ENCODE peak calls at places on chromosome 21, in eight cellular contexts. B is NCI-H146, Q is EH, C is GM04504, S is GM23338, W is GM12891, F is psoas muscle, H is T-helper 1 cell. L is an unnamed sample.

GRCh38 chr21:33916200-33916567 is 580 bp upstream of the ATP5PO start:
- DNase-seq in B (no peak), Q (no peak), C (no peak), S (no peak), W (no peak), F (no peak), H (no peak), L (no peak)

GRCh38 chr21:42621828-42622199 is 31.6 kb upstream of the PDE9A start:
- DNase-seq in B (no peak), Q (no peak), C (no peak), S (no peak), W (no peak), F (no peak), H (no peak), L (no peak)

GRCh38 chr21:32569261-32570230 is 15.8 kb downstream of the TCP10L start:
- DNase-seq in B (peak), Q (peak), C (peak), S (peak), W (peak), F (peak), H (peak), L (peak)

GRCh38 chr21:41692216-41692615 is 74.6 kb downstream of the RIPK4 start:
- DNase-seq in B (no peak), Q (no peak), C (no peak), S (no peak), W (no peak), F (no peak), H (no peak), L (no peak)

GRCh38 chr21:32826317-32827167 is 55.0 kb upstream of the PAXBP1 start:
- DNase-seq in B (peak), Q (peak), C (peak), S (peak), W (peak), F (no peak), H (no peak), L (peak)

GRCh38 chr21:42572906-42573495 is 59.3 kb downstream of the SLC37A1 start:
- DNase-seq in B (no peak), Q (no peak), C (no peak), S (no peak), W (no peak), F (peak), H (no peak), L (no peak)

GRCh38 chr21:45167796-45168222 is 93.4 kb downstream of the ADARB1 start:
- DNase-seq in B (no peak), Q (peak), C (peak), S (no peak), W (no peak), F (no peak), H (no peak), L (no peak)

GRCh38 chr21:17658931-17659330 is 46.2 kb upstream of the BTG3 start:
- DNase-seq in B (no peak), Q (no peak), C (no peak), S (no peak), W (no peak), F (no peak), H (no peak), L (no peak)

GRCh38 chr21:38511662-38512243 is 13.5 kb upstream of the ERG start:
- DNase-seq in B (no peak), Q (no peak), C (no peak), S (no peak), W (no peak), F (no peak), H (no peak), L (no peak)

GRCh38 chr21:38806942-38807284 is 1.2 kb downstream of the ETS2 start:
- DNase-seq in B (peak), Q (peak), C (no peak), S (no peak), W (no peak), F (no peak), H (no peak), L (peak)

GRCh38 chr21:32184059-32184458 is 94.8 kb downstream of the MIS18A start:
- DNase-seq in B (peak), Q (no peak), C (no peak), S (no peak), W (no peak), F (no peak), H (no peak), L (no peak)

GRCh38 chr21:25898671-25899070 is 163.9 kb downstream of the GABPA start:
- DNase-seq in B (no peak), Q (peak), C (no peak), S (no peak), W (no peak), F (no peak), H (no peak), L (peak)

GRCh38 chr21:24224411-24224810 is 1382.9 kb downstream of the MRPL39 start:
- DNase-seq in B (no peak), Q (no peak), C (no peak), S (no peak), W (no peak), F (no peak), H (no peak), L (no peak)

GRCh38 chr21:40929833-40930232 is 82.9 kb upstream of the DSCAM start:
- DNase-seq in B (no peak), Q (no peak), C (no peak), S (no peak), W (no peak), F (no peak), H (no peak), L (no peak)

GRCh38 chr21:16241021-16241420 is 511.2 kb downstream of the USP25 start:
- DNase-seq in B (no peak), Q (no peak), C (no peak), S (no peak), W (no peak), F (no peak), H (no peak), L (no peak)

GRCh38 chr21:30216041-30216723 is at the start of gene CLDN8:
- DNase-seq in B (no peak), Q (no peak), C (no peak), S (no peak), W (no peak), F (no peak), H (no peak), L (no peak)

GRCh38 chr21:41923641-41924342 is 30.0 kb downstream of the C2CD2 start:
- DNase-seq in B (peak), Q (peak), C (no peak), S (no peak), W (no peak), F (no peak), H (no peak), L (no peak)

GRCh38 chr21:35399706-35400105 is 350.6 kb upstream of the RUNX1 start:
- DNase-seq in B (no peak), Q (no peak), C (no peak), S (no peak), W (no peak), F (no peak), H (no peak), L (no peak)

GRCh38 chr21:25385912-25386474 is 221.3 kb downstream of the MRPL39 start:
- DNase-seq in B (peak), Q (peak), C (peak), S (peak), W (no peak), F (no peak), H (no peak), L (peak)

GRCh38 chr21:46057111-46057709 is 40.7 kb upstream of the COL6A2 start:
- DNase-seq in B (no peak), Q (no peak), C (no peak), S (no peak), W (no peak), F (peak), H (no peak), L (no peak)

GRCh38 chr21:42324896-42325295 is 9.7 kb upstream of the TFF3 start:
- DNase-seq in B (no peak), Q (no peak), C (no peak), S (no peak), W (no peak), F (no peak), H (no peak), L (no peak)

GRCh38 chr21:27379381-27379780 is 412.5 kb upstream of the ADAMTS5 start:
- DNase-seq in B (no peak), Q (no peak), C (no peak), S (no peak), W (no peak), F (no peak), H (no peak), L (no peak)

GRCh38 chr21:42231761-42232160 is 12.8 kb downstream of the ABCG1 start:
- DNase-seq in B (no peak), Q (no peak), C (no peak), S (no peak), W (no peak), F (peak), H (no peak), L (no peak)

GRCh38 chr21:38985423-38986378 is 180.0 kb downstream of the ETS2 start:
- DNase-seq in B (peak), Q (peak), C (peak), S (no peak), W (peak), F (peak), H (no peak), L (peak)

GRCh38 chr21:17900281-17900989 is 81.3 kb upstream of the C21orf91 start:
- DNase-seq in B (peak), Q (no peak), C (no peak), S (peak), W (no peak), F (no peak), H (no peak), L (peak)

GRCh38 chr21:44375281-44375651 is 21.8 kb downstream of the TRPM2 start:
- DNase-seq in B (no peak), Q (no peak), C (no peak), S (no peak), W (no peak), F (peak), H (no peak), L (no peak)